ENCODE peak calls at places on chromosomes 1 and 21, in eight cellular contexts. K is transverse colon, E is HCT116, G is vagina, N is GM12892, Y is K562, D is GM12878, P is GM23338. I is an unnamed sample.

GRCh38 chr1:94013331-94013925 is 104.2 kb upstream of the GCLM start:
- DNase-seq in K (no peak), E (no peak), G (no peak), N (no peak), Y (no peak), D (no peak), P (no peak), I (no peak)

GRCh38 chr1:178310685-178311105 is 186.1 kb downstream of the CLEC20A start:
- DNase-seq in K (no peak), E (peak), G (no peak), N (no peak), Y (peak), D (peak), P (peak), I (peak)

GRCh38 chr1:208977861-208978260 is 605.7 kb upstream of the CAMK1G start:
- DNase-seq in K (no peak), E (no peak), G (no peak), N (no peak), Y (no peak), D (no peak), P (no peak), I (no peak)

GRCh38 chr1:22314676-22315075 is 137.0 kb upstream of the ZBTB40 start:
- DNase-seq in K (no peak), E (no peak), G (no peak), N (no peak), Y (no peak), D (no peak), P (no peak), I (no peak)

GRCh38 chr21:45084881-45085536 is 10.6 kb downstream of the ADARB1 start:
- DNase-seq in K (no peak), E (no peak), G (no peak), N (no peak), Y (no peak), D (no peak), P (no peak), I (no peak)

GRCh38 chr1:116284819-116285390 is 88.1 kb upstream of the ATP1A1 start:
- DNase-seq in K (no peak), E (no peak), G (no peak), N (no peak), Y (no peak), D (no peak), P (no peak), I (no peak)

GRCh38 chr1:31605908-31606427 is 11.5 kb upstream of the HCRTR1 start:
- DNase-seq in K (no peak), E (no peak), G (no peak), N (peak), Y (no peak), D (peak), P (no peak), I (no peak)

GRCh38 chr1:78958711-78959110 is 47.8 kb downstream of the ADGRL4 start:
- DNase-seq in K (no peak), E (no peak), G (no peak), N (no peak), Y (no peak), D (no peak), P (no peak), I (no peak)

GRCh38 chr21:17397703-17398102 is 115.1 kb upstream of the CXADR start:
- DNase-seq in K (no peak), E (no peak), G (no peak), N (no peak), Y (no peak), D (no peak), P (no peak), I (no peak)

GRCh38 chr1:163056832-163057231 is 12.3 kb upstream of the RGS4 start:
- DNase-seq in K (no peak), E (no peak), G (no peak), N (no peak), Y (no peak), D (no peak), P (no peak), I (no peak)

GRCh38 chr1:234882898-234883297 is 245.7 kb downstream of the TOMM20 start:
- DNase-seq in K (no peak), E (no peak), G (no peak), N (no peak), Y (no peak), D (no peak), P (no peak), I (no peak)

GRCh38 chr1:204072951-204073836 is at the start of gene SOX13:
- DNase-seq in K (peak), E (peak), G (no peak), N (no peak), Y (peak), D (no peak), P (peak), I (peak)

GRCh38 chr1:184362876-184363275 is 24.0 kb upstream of the C1orf21 start:
- DNase-seq in K (no peak), E (no peak), G (no peak), N (no peak), Y (no peak), D (no peak), P (no peak), I (peak)

GRCh38 chr1:228097333-228098081 is 5.6 kb downstream of the C1orf35 start:
- DNase-seq in K (no peak), E (no peak), G (no peak), N (no peak), Y (peak), D (no peak), P (no peak), I (no peak)

GRCh38 chr1:150127868-150128267 is 21.8 kb upstream of the PLEKHO1 start:
- DNase-seq in K (no peak), E (no peak), G (no peak), N (no peak), Y (no peak), D (no peak), P (no peak), I (no peak)

GRCh38 chr1:215845224-215845902 is 278.3 kb downstream of the KCTD3 start:
- DNase-seq in K (no peak), E (peak), G (no peak), N (no peak), Y (no peak), D (no peak), P (no peak), I (no peak)

GRCh38 chr1:207863893-207864535 is 46.9 kb downstream of the CD34 start:
- DNase-seq in K (peak), E (no peak), G (no peak), N (peak), Y (no peak), D (peak), P (no peak), I (no peak)

GRCh38 chr1:206992815-206993214 is 22.6 kb upstream of the FCAMR start:
- DNase-seq in K (no peak), E (no peak), G (no peak), N (no peak), Y (no peak), D (no peak), P (no peak), I (no peak)

GRCh38 chr1:115764541-115764940 is 4.0 kb downstream of the CASQ2 start:
- DNase-seq in K (peak), E (peak), G (peak), N (no peak), Y (peak), D (no peak), P (peak), I (no peak)

GRCh38 chr1:23590058-23590783 is 30.9 kb upstream of the ID3 start:
- DNase-seq in K (no peak), E (no peak), G (no peak), N (no peak), Y (peak), D (no peak), P (no peak), I (no peak)

GRCh38 chr1:93991269-93991668 is 82.0 kb upstream of the GCLM start:
- DNase-seq in K (no peak), E (no peak), G (no peak), N (no peak), Y (no peak), D (no peak), P (no peak), I (no peak)

GRCh38 chr1:244552336-244552735 is 91.3 kb downstream of the CATSPERE start:
- DNase-seq in K (no peak), E (no peak), G (no peak), N (no peak), Y (no peak), D (no peak), P (no peak), I (no peak)

GRCh38 chr1:156910309-156910782 is 10.1 kb upstream of the LRRC71 start:
- DNase-seq in K (peak), E (no peak), G (no peak), N (peak), Y (peak), D (no peak), P (peak), I (peak)

GRCh38 chr1:236336084-236336483 is 54.3 kb upstream of the ERO1B start:
- DNase-seq in K (no peak), E (no peak), G (no peak), N (no peak), Y (no peak), D (no peak), P (no peak), I (no peak)

GRCh38 chr1:79104617-79105016 is 98.1 kb upstream of the ADGRL4 start:
- DNase-seq in K (no peak), E (no peak), G (no peak), N (no peak), Y (no peak), D (no peak), P (no peak), I (no peak)

GRCh38 chr21:34845521-34846213 is 176.9 kb downstream of the CLIC6 start:
- DNase-seq in K (peak), E (peak), G (no peak), N (peak), Y (no peak), D (peak), P (no peak), I (peak)

GRCh38 chr1:10795305-10796021 is 983 bp downstream of the CASZ1 start:
- DNase-seq in K (peak), E (no peak), G (no peak), N (no peak), Y (no peak), D (no peak), P (peak), I (peak)

GRCh38 chr1:150322310-150322709 is 977 bp downstream of the PRPF3 start:
- DNase-seq in K (no peak), E (no peak), G (no peak), N (no peak), Y (no peak), D (no peak), P (no peak), I (no peak)

GRCh38 chr21:29299906-29300546 is 1.3 kb downstream of the BACH1 start:
- DNase-seq in K (peak), E (peak), G (no peak), N (peak), Y (peak), D (peak), P (peak), I (peak)

GRCh38 chr1:17893891-17894631 is 138.9 kb downstream of the ACTL8 start:
- DNase-seq in K (no peak), E (no peak), G (no peak), N (no peak), Y (no peak), D (no peak), P (no peak), I (no peak)

GRCh38 chr1:16073490-16074104 is at the start of gene FAM131C:
- DNase-seq in K (peak), E (no peak), G (no peak), N (peak), Y (peak), D (no peak), P (peak), I (no peak)

GRCh38 chr1:10421637-10422036 is 8.6 kb upstream of the CENPS start:
- DNase-seq in K (no peak), E (no peak), G (no peak), N (no peak), Y (no peak), D (no peak), P (no peak), I (no peak)

GRCh38 chr1:224433671-224434446 is 738 bp downstream of the WDR26 start:
- DNase-seq in K (peak), E (no peak), G (no peak), N (no peak), Y (no peak), D (no peak), P (peak), I (peak)
- TF ChIP-seq POLR2AphosphoS5 in K (no peak), E (no peak), G (no peak), N (no peak), Y (no peak), D (no peak), P (peak), I (no peak)

GRCh38 chr1:201896951-201897391 is 8.3 kb downstream of the SHISA4 start:
- DNase-seq in K (peak), E (no peak), G (no peak), N (no peak), Y (no peak), D (no peak), P (no peak), I (no peak)

GRCh38 chr1:201895913-201896807 is 7.5 kb downstream of the SHISA4 start:
- DNase-seq in K (peak), E (peak), G (no peak), N (peak), Y (peak), D (peak), P (peak), I (peak)

GRCh38 chr1:201893431-201893830 is 4.7 kb downstream of the SHISA4 start:
- DNase-seq in K (no peak), E (no peak), G (no peak), N (no peak), Y (no peak), D (no peak), P (no peak), I (no peak)

GRCh38 chr1:201894343-201895119 is 5.8 kb downstream of the SHISA4 start:
- DNase-seq in K (no peak), E (no peak), G (no peak), N (no peak), Y (no peak), D (no peak), P (peak), I (no peak)

DNA sequence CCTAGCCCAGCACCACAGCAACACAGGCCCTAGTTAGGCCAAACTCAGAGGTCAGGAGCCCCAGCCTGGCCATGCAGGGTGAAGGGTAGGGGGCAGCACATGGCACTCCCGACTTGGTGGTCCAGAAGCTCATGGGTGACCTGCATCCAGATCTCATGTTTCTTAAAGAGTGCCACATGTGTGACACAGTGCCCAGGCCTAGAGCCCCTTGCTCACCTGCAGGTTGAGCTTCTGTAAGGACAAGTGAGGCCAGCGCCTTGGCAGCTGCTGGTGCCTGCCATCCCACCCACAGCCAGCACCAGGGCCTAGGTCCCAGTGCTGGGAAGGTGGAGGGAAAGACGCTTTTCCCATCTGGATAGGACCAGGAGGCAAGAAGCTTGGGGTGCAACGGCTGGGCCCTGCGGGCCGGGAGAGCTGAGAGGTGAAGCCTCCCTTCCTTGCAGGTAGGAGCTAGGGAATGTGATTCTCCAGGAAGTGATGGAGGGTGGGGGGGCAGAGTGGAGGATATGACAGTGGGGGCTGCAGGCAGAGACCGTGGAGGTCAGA is 6.5 kb downstream of the SHISA4 start:
- DNase-seq in K (no peak), E (no peak), G (no peak), N (no peak), Y (no peak), D (no peak), P (no peak), I (no peak)
- TF ChIP-seq POLR2AphosphoS5 in K (no peak), E (no peak), G (no peak), N (no peak), Y (no peak), D (no peak), P (no peak), I (no peak)

GRCh38 chr1:118914379-118915161 is 73.6 kb downstream of the TBX15 start:
- DNase-seq in K (no peak), E (no peak), G (no peak), N (no peak), Y (no peak), D (peak), P (no peak), I (no peak)
- TF ChIP-seq POLR2AphosphoS5 in K (no peak), E (no peak), G (no peak), N (no peak), Y (no peak), D (no peak), P (no peak), I (no peak)

GRCh38 chr1:18908911-18909771 is 6.8 kb upstream of the ALDH4A1 start:
- DNase-seq in K (no peak), E (no peak), G (no peak), N (no peak), Y (peak), D (no peak), P (no peak), I (no peak)

GRCh38 chr1:18907914-18908845 is 5.8 kb upstream of the ALDH4A1 start:
- DNase-seq in K (no peak), E (no peak), G (no peak), N (no peak), Y (peak), D (no peak), P (no peak), I (no peak)

GRCh38 chr1:18902523-18903312 is at the start of gene ALDH4A1:
- DNase-seq in K (peak), E (peak), G (no peak), N (peak), Y (peak), D (peak), P (peak), I (peak)

GRCh38 chr1:18903313-18903671 is 937 bp upstream of the ALDH4A1 start:
- DNase-seq in K (no peak), E (no peak), G (no peak), N (no peak), Y (no peak), D (no peak), P (no peak), I (peak)

GRCh38 chr1:18907021-18907913 is 4.9 kb upstream of the ALDH4A1 start:
- DNase-seq in K (peak), E (peak), G (no peak), N (peak), Y (peak), D (no peak), P (peak), I (peak)
- TF ChIP-seq POLR2AphosphoS5 in K (no peak), E (no peak), G (peak), N (no peak), Y (peak), D (no peak), P (no peak), I (peak)

GRCh38 chr1:54225986-54226559 is 26.1 kb downstream of the MRPL37 start:
- DNase-seq in K (no peak), E (no peak), G (no peak), N (no peak), Y (no peak), D (no peak), P (no peak), I (no peak)
- TF ChIP-seq POLR2AphosphoS5 in K (no peak), E (no peak), G (no peak), N (peak), Y (no peak), D (no peak), P (no peak), I (no peak)

GRCh38 chr1:175198332-175198731 is 5.8 kb upstream of the KIAA0040 start:
- DNase-seq in K (no peak), E (no peak), G (no peak), N (no peak), Y (no peak), D (no peak), P (no peak), I (no peak)
- TF ChIP-seq POLR2AphosphoS5 in K (no peak), E (no peak), G (no peak), N (no peak), Y (no peak), D (no peak), P (no peak), I (no peak)

DNA sequence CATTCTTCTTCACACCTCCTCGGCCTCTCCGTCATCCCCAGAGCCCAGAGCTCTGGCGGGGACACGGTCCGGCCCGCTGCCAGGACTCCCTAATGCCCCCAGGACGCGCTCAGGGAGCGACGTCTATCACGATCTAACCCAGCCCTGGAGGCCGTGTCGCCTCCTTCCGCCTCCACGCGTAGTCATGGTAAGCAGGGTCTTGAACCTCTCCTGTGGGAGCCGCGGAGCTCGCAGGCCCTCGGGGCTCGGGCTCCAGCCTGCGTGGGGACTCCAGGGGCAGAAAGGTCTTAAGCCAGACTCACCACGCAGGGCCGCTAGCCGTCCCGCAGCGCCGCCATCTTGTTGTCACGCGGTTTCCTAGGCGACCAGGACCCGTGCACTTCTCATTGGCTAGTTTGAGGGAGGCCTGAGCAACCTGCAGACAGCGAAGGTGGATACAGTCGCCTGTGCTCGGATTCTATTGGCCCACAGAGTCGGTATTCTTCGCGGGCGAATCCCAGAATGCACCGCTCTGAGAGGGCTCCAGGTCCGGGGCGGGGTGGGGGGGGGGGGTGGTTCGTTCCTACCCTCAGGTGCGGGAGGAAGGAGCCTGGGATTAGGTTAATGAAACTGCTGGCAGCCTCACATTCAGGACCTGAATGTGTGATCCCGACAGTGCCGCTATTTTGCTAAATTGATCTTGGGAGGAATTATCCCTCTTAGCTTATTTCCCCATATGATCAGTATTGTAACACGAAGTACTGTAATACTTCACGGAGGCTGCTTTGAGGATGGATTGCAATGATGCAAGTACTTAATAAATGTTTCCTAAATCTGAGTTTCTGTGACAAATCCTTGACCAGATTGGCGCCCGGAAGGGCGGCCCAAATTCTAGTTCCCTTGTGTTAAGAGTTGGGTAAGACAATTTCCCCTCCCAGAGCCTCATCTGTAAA is at the start of gene UBXN11:
- DNase-seq in K (peak), E (peak), G (no peak), N (peak), Y (peak), D (peak), P (peak), I (peak)
- TF ChIP-seq POLR2AphosphoS5 in K (no peak), E (peak), G (peak), N (peak), Y (no peak), D (peak), P (no peak), I (peak)

GRCh38 chr1:76313304-76313703 is 238.8 kb downstream of the ST6GALNAC3 start:
- DNase-seq in K (no peak), E (no peak), G (no peak), N (no peak), Y (no peak), D (no peak), P (no peak), I (no peak)
- TF ChIP-seq POLR2AphosphoS5 in K (no peak), E (no peak), G (no peak), N (no peak), Y (no peak), D (no peak), P (no peak), I (no peak)

GRCh38 chr1:106584663-106585062 is 471.8 kb upstream of the PRMT6 start:
- DNase-seq in K (no peak), E (no peak), G (no peak), N (no peak), Y (no peak), D (no peak), P (no peak), I (no peak)
- TF ChIP-seq POLR2AphosphoS5 in K (no peak), E (no peak), G (no peak), N (no peak), Y (no peak), D (no peak), P (no peak), I (no peak)

GRCh38 chr1:58858344-58858673 is 74.5 kb upstream of the JUN start:
- DNase-seq in K (no peak), E (no peak), G (no peak), N (no peak), Y (no peak), D (peak), P (no peak), I (no peak)
- TF ChIP-seq POLR2AphosphoS5 in K (no peak), E (no peak), G (no peak), N (no peak), Y (no peak), D (no peak), P (no peak), I (no peak)

I was measured in prostate gland.